ENCODE peak calls at places on chromosomes 13 and 19, in six cellular contexts. One of them, this sample, is unnamed.
A peak's percentile ranks its signal among the peaks of the same experiment; 100 is the strongest.

GRCh38 chr19:3211191-3211590 is 13.3 kb upstream of the CELF5 start:
- DNase-seq in activated CD4-positive, CD25-positive, alpha-beta regulatory T cell treated with anti-CD3 and anti-CD28 coated beads, Interleukin-2, amount 50 U/mL, for 16 hours: no peak
- DNase-seq in SHP77: no peak
- DNase-seq in DMS79 treated with DMSO at 0.1 percent for 48 hours: no peak
- DNase-seq in OCI-LY7: no peak
- DNase-seq in tibial artery: no peak
- DNase-seq in this sample: no peak

GRCh38 chr19:9673912-9674668 is 810 bp downstream of the ZNF562 start:
- DNase-seq in activated CD4-positive, CD25-positive, alpha-beta regulatory T cell treated with anti-CD3 and anti-CD28 coated beads, Interleukin-2, amount 50 U/mL, for 16 hours: no peak
- DNase-seq in SHP77: no peak
- DNase-seq in DMS79 treated with DMSO at 0.1 percent for 48 hours: no peak
- DNase-seq in OCI-LY7: peak; percentile 54
- DNase-seq in tibial artery: no peak
- DNase-seq in this sample: no peak

GRCh38 chr13:71867101-71867814 is at the start of gene DACH1:
- DNase-seq in activated CD4-positive, CD25-positive, alpha-beta regulatory T cell treated with anti-CD3 and anti-CD28 coated beads, Interleukin-2, amount 50 U/mL, for 16 hours: no peak
- DNase-seq in SHP77: peak; percentile 79
- DNase-seq in DMS79 treated with DMSO at 0.1 percent for 48 hours: peak; percentile 50
- DNase-seq in OCI-LY7: no peak
- DNase-seq in tibial artery: no peak
- DNase-seq in this sample: peak; percentile 18

GRCh38 chr13:98195054-98195791 is 18.2 kb upstream of the RNF113B start:
- DNase-seq in activated CD4-positive, CD25-positive, alpha-beta regulatory T cell treated with anti-CD3 and anti-CD28 coated beads, Interleukin-2, amount 50 U/mL, for 16 hours: no peak
- DNase-seq in SHP77: no peak
- DNase-seq in DMS79 treated with DMSO at 0.1 percent for 48 hours: no peak
- DNase-seq in OCI-LY7: no peak
- DNase-seq in tibial artery: no peak
- DNase-seq in this sample: no peak

GRCh38 chr19:5714819-5715218 is 5.1 kb downstream of the LONP1 start:
- DNase-seq in activated CD4-positive, CD25-positive, alpha-beta regulatory T cell treated with anti-CD3 and anti-CD28 coated beads, Interleukin-2, amount 50 U/mL, for 16 hours: no peak
- DNase-seq in SHP77: no peak
- DNase-seq in DMS79 treated with DMSO at 0.1 percent for 48 hours: no peak
- DNase-seq in OCI-LY7: no peak
- DNase-seq in tibial artery: no peak
- DNase-seq in this sample: no peak

GRCh38 chr13:113124211-113125025 is 1.8 kb downstream of the F10 start:
- DNase-seq in activated CD4-positive, CD25-positive, alpha-beta regulatory T cell treated with anti-CD3 and anti-CD28 coated beads, Interleukin-2, amount 50 U/mL, for 16 hours: no peak
- DNase-seq in SHP77: no peak
- DNase-seq in DMS79 treated with DMSO at 0.1 percent for 48 hours: no peak
- DNase-seq in OCI-LY7: no peak
- DNase-seq in tibial artery: peak; percentile 53
- DNase-seq in this sample: no peak

GRCh38 chr13:46288570-46289259 is 77.0 kb downstream of the LRRC63 start:
- DNase-seq in activated CD4-positive, CD25-positive, alpha-beta regulatory T cell treated with anti-CD3 and anti-CD28 coated beads, Interleukin-2, amount 50 U/mL, for 16 hours: no peak
- DNase-seq in SHP77: peak; percentile 23
- DNase-seq in DMS79 treated with DMSO at 0.1 percent for 48 hours: peak; percentile 39
- DNase-seq in OCI-LY7: peak; percentile 67
- DNase-seq in tibial artery: no peak
- DNase-seq in this sample: peak; percentile 65

GRCh38 chr13:23074054-23074805 is 106.5 kb upstream of the SGCG start:
- DNase-seq in activated CD4-positive, CD25-positive, alpha-beta regulatory T cell treated with anti-CD3 and anti-CD28 coated beads, Interleukin-2, amount 50 U/mL, for 16 hours: no peak
- DNase-seq in SHP77: no peak
- DNase-seq in DMS79 treated with DMSO at 0.1 percent for 48 hours: no peak
- DNase-seq in OCI-LY7: no peak
- DNase-seq in tibial artery: no peak
- DNase-seq in this sample: peak; percentile 13

GRCh38 chr19:2636897-2637683 is 65.4 kb downstream of the GNG7 start:
- DNase-seq in activated CD4-positive, CD25-positive, alpha-beta regulatory T cell treated with anti-CD3 and anti-CD28 coated beads, Interleukin-2, amount 50 U/mL, for 16 hours: peak; percentile 38
- DNase-seq in SHP77: no peak
- DNase-seq in DMS79 treated with DMSO at 0.1 percent for 48 hours: peak; percentile 16
- DNase-seq in OCI-LY7: peak; percentile 68
- DNase-seq in tibial artery: no peak
- DNase-seq in this sample: peak; percentile 31

GRCh38 chr13:34452831-34453230 is 489.2 kb upstream of the NBEA start:
- DNase-seq in activated CD4-positive, CD25-positive, alpha-beta regulatory T cell treated with anti-CD3 and anti-CD28 coated beads, Interleukin-2, amount 50 U/mL, for 16 hours: no peak
- DNase-seq in SHP77: no peak
- DNase-seq in DMS79 treated with DMSO at 0.1 percent for 48 hours: no peak
- DNase-seq in OCI-LY7: no peak
- DNase-seq in tibial artery: no peak
- DNase-seq in this sample: no peak

GRCh38 chr13:112455476-112456059 is 79.4 kb downstream of the SPACA7 start:
- DNase-seq in activated CD4-positive, CD25-positive, alpha-beta regulatory T cell treated with anti-CD3 and anti-CD28 coated beads, Interleukin-2, amount 50 U/mL, for 16 hours: no peak
- DNase-seq in SHP77: no peak
- DNase-seq in DMS79 treated with DMSO at 0.1 percent for 48 hours: no peak
- DNase-seq in OCI-LY7: no peak
- DNase-seq in tibial artery: no peak
- DNase-seq in this sample: no peak

GRCh38 chr19:1590641-1591397 is 1.8 kb downstream of the MBD3 start:
- DNase-seq in activated CD4-positive, CD25-positive, alpha-beta regulatory T cell treated with anti-CD3 and anti-CD28 coated beads, Interleukin-2, amount 50 U/mL, for 16 hours: no peak
- DNase-seq in SHP77: no peak
- DNase-seq in DMS79 treated with DMSO at 0.1 percent for 48 hours: peak; percentile 10
- DNase-seq in OCI-LY7: peak; percentile 77
- DNase-seq in tibial artery: no peak
- DNase-seq in this sample: no peak

GRCh38 chr13:51331354-51331861 is 8.1 kb upstream of the SERPINE3 start:
- DNase-seq in activated CD4-positive, CD25-positive, alpha-beta regulatory T cell treated with anti-CD3 and anti-CD28 coated beads, Interleukin-2, amount 50 U/mL, for 16 hours: no peak
- DNase-seq in SHP77: no peak
- DNase-seq in DMS79 treated with DMSO at 0.1 percent for 48 hours: no peak
- DNase-seq in OCI-LY7: no peak
- DNase-seq in tibial artery: no peak
- DNase-seq in this sample: no peak

GRCh38 chr19:16541526-16542044 is 652 bp downstream of the CHERP start:
- DNase-seq in activated CD4-positive, CD25-positive, alpha-beta regulatory T cell treated with anti-CD3 and anti-CD28 coated beads, Interleukin-2, amount 50 U/mL, for 16 hours: no peak
- DNase-seq in SHP77: no peak
- DNase-seq in DMS79 treated with DMSO at 0.1 percent for 48 hours: peak; percentile 3
- DNase-seq in OCI-LY7: peak; percentile 50
- DNase-seq in tibial artery: no peak
- DNase-seq in this sample: no peak

GRCh38 chr13:58712191-58712590 is 1080.6 kb downstream of the PCDH17 start:
- DNase-seq in activated CD4-positive, CD25-positive, alpha-beta regulatory T cell treated with anti-CD3 and anti-CD28 coated beads, Interleukin-2, amount 50 U/mL, for 16 hours: no peak
- DNase-seq in SHP77: no peak
- DNase-seq in DMS79 treated with DMSO at 0.1 percent for 48 hours: no peak
- DNase-seq in OCI-LY7: no peak
- DNase-seq in tibial artery: no peak
- DNase-seq in this sample: peak; percentile 11

GRCh38 chr19:13057147-13057572 is 45.5 kb downstream of the LYL1 start:
- DNase-seq in activated CD4-positive, CD25-positive, alpha-beta regulatory T cell treated with anti-CD3 and anti-CD28 coated beads, Interleukin-2, amount 50 U/mL, for 16 hours: no peak
- DNase-seq in SHP77: no peak
- DNase-seq in DMS79 treated with DMSO at 0.1 percent for 48 hours: peak; percentile 60
- DNase-seq in OCI-LY7: no peak
- DNase-seq in tibial artery: no peak
- DNase-seq in this sample: peak; percentile 96

GRCh38 chr19:31285744-31286143 is 63.5 kb downstream of the TSHZ3 start:
- DNase-seq in activated CD4-positive, CD25-positive, alpha-beta regulatory T cell treated with anti-CD3 and anti-CD28 coated beads, Interleukin-2, amount 50 U/mL, for 16 hours: no peak
- DNase-seq in SHP77: peak; percentile 1
- DNase-seq in DMS79 treated with DMSO at 0.1 percent for 48 hours: peak; percentile 24
- DNase-seq in OCI-LY7: no peak
- DNase-seq in tibial artery: no peak
- DNase-seq in this sample: no peak

GRCh38 chr13:97043302-97043701 is 49.0 kb upstream of the OXGR1 start:
- DNase-seq in activated CD4-positive, CD25-positive, alpha-beta regulatory T cell treated with anti-CD3 and anti-CD28 coated beads, Interleukin-2, amount 50 U/mL, for 16 hours: no peak
- DNase-seq in SHP77: no peak
- DNase-seq in DMS79 treated with DMSO at 0.1 percent for 48 hours: no peak
- DNase-seq in OCI-LY7: no peak
- DNase-seq in tibial artery: no peak
- DNase-seq in this sample: no peak

GRCh38 chr19:11673608-11674041 is 65.1 kb downstream of the ZNF823 start:
- DNase-seq in activated CD4-positive, CD25-positive, alpha-beta regulatory T cell treated with anti-CD3 and anti-CD28 coated beads, Interleukin-2, amount 50 U/mL, for 16 hours: no peak
- DNase-seq in SHP77: no peak
- DNase-seq in DMS79 treated with DMSO at 0.1 percent for 48 hours: no peak
- DNase-seq in OCI-LY7: peak; percentile 28
- DNase-seq in tibial artery: peak; percentile 77
- DNase-seq in this sample: peak; percentile 39

GRCh38 chr19:6577410-6578125 is 13.4 kb downstream of the CD70 start:
- DNase-seq in activated CD4-positive, CD25-positive, alpha-beta regulatory T cell treated with anti-CD3 and anti-CD28 coated beads, Interleukin-2, amount 50 U/mL, for 16 hours: no peak
- DNase-seq in SHP77: peak; percentile 47
- DNase-seq in DMS79 treated with DMSO at 0.1 percent for 48 hours: no peak
- DNase-seq in OCI-LY7: peak; percentile 96
- DNase-seq in tibial artery: no peak
- DNase-seq in this sample: peak; percentile 39

GRCh38 chr13:113874579-113875428 is 10.9 kb upstream of the GAS6 start:
- DNase-seq in activated CD4-positive, CD25-positive, alpha-beta regulatory T cell treated with anti-CD3 and anti-CD28 coated beads, Interleukin-2, amount 50 U/mL, for 16 hours: no peak
- DNase-seq in SHP77: peak; percentile 29
- DNase-seq in DMS79 treated with DMSO at 0.1 percent for 48 hours: no peak
- DNase-seq in OCI-LY7: no peak
- DNase-seq in tibial artery: peak; percentile 62
- DNase-seq in this sample: no peak

GRCh38 chr13:98506343-98507059 is 70.4 kb downstream of the STK24 start:
- DNase-seq in activated CD4-positive, CD25-positive, alpha-beta regulatory T cell treated with anti-CD3 and anti-CD28 coated beads, Interleukin-2, amount 50 U/mL, for 16 hours: no peak
- DNase-seq in SHP77: no peak
- DNase-seq in DMS79 treated with DMSO at 0.1 percent for 48 hours: no peak
- DNase-seq in OCI-LY7: no peak
- DNase-seq in tibial artery: no peak
- DNase-seq in this sample: no peak

GRCh38 chr19:1430201-1430621 is 8.0 kb upstream of the RPS15 start:
- DNase-seq in activated CD4-positive, CD25-positive, alpha-beta regulatory T cell treated with anti-CD3 and anti-CD28 coated beads, Interleukin-2, amount 50 U/mL, for 16 hours: no peak
- DNase-seq in SHP77: no peak
- DNase-seq in DMS79 treated with DMSO at 0.1 percent for 48 hours: no peak
- DNase-seq in OCI-LY7: no peak
- DNase-seq in tibial artery: no peak
- DNase-seq in this sample: no peak

GRCh38 chr13:112761701-112762689 is 72.2 kb downstream of the ATP11A start:
- DNase-seq in activated CD4-positive, CD25-positive, alpha-beta regulatory T cell treated with anti-CD3 and anti-CD28 coated beads, Interleukin-2, amount 50 U/mL, for 16 hours: no peak
- DNase-seq in SHP77: no peak
- DNase-seq in DMS79 treated with DMSO at 0.1 percent for 48 hours: peak; percentile 25
- DNase-seq in OCI-LY7: no peak
- DNase-seq in tibial artery: no peak
- DNase-seq in this sample: no peak